ENCODE peak calls at places on chromosome 14, in four cellular contexts. T is K562, A is SK-N-SH, Q is HepG2. J is an unnamed sample. For H3K4me1, the result is how much of the 10 kb centered on the place peaks cover.

GRCh38 chr14:60087664-60088063 is 4.1 kb upstream of the PCNX4 start:
- DNase-seq in T (peak), A (no peak), Q (no peak), J (no peak)

GRCh38 chr14:36950812-36951211 is 221.6 kb downstream of the SLC25A21 start:
- DNase-seq in T (no peak), A (no peak), Q (no peak), J (no peak)

GRCh38 chr14:71103662-71104484 is 196.6 kb downstream of the PCNX1 start:
- DNase-seq in T (peak), A (peak), Q (peak), J (peak)

GRCh38 chr14:58807271-58807670 is 169.5 kb downstream of the DACT1 start:
- DNase-seq in T (no peak), A (no peak), Q (no peak), J (no peak)

GRCh38 chr14:100825691-100826331 is at the start of gene MEG3:
- DNase-seq in T (no peak), A (no peak), Q (no peak), J (no peak)

GRCh38 chr14:69990319-69990718 is 111.1 kb downstream of the SMOC1 start:
- DNase-seq in T (no peak), A (no peak), Q (no peak), J (no peak)

GRCh38 chr14:98208943-98209342 is 1063.1 kb downstream of the BCL11B start:
- DNase-seq in T (no peak), A (no peak), Q (no peak), J (no peak)

GRCh38 chr14:21924479-21924878 is 250.9 kb upstream of the OR4E1 start:
- DNase-seq in T (no peak), A (no peak), Q (no peak), J (no peak)

GRCh38 chr14:61101803-61102548 is 120.9 kb downstream of the SLC38A6 start:
- DNase-seq in T (no peak), A (no peak), Q (no peak), J (no peak)

GRCh38 chr14:101027291-101027690 is 123.8 kb upstream of the RTL1 start:
- DNase-seq in T (no peak), A (no peak), Q (no peak), J (no peak)

GRCh38 chr14:34460841-34461240 is 1.2 kb downstream of the SPTSSA start:
- DNase-seq in T (no peak), A (no peak), Q (peak), J (no peak)

GRCh38 chr14:105939810-105940508 is 413.6 kb downstream of the TMEM121 start:
- DNase-seq in T (no peak), A (no peak), Q (no peak), J (no peak)

GRCh38 chr14:20612403-20612802 is 21.2 kb upstream of the RNASE12 start:
- DNase-seq in T (no peak), A (no peak), Q (no peak), J (no peak)

GRCh38 chr14:77043177-77043983 is 14.9 kb upstream of the IRF2BPL start:
- DNase-seq in T (no peak), A (no peak), Q (peak), J (no peak)

DNA sequence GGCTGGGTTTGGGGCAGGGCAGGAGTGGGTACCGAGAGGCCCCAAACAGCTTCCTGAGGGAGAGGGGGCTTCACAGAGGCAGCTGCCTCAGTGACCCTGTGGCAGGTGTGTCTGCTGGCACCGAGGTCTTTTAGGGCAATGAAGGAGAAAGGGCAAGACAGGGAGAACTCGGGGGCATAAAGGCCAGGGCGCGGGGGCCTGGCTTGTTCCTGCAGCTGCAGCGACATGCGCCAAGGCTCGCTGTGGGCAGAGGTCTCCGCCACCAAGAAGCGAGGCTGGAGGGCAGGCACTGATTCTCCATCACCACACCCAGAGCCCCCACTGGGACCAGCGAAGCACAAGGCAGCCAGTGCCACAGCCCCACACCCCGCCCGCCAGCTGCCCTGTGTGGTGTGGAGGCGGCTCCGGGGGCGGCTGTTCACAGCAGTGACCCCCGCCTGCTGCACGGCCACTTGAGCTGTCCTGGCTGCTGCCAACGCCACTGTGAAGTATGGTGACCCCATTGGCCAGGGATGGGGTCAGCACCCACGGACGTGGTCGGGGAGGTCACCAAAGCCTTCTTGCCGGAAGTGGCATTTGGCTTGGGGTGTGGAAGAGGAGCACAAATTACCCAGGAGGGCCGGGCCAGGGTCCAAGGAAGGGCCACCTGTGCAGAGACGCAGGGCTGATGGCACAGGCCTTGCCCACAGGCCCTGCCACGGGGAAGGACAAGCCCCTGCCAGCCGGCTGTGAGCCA is 16.4 kb downstream of the BAG5 start:
- DNase-seq in T (no peak), A (peak), Q (no peak), J (no peak)
- H3K4me1 ChIP-seq in T (half or more), A (under half), Q (under half), J (under half)

DNA sequence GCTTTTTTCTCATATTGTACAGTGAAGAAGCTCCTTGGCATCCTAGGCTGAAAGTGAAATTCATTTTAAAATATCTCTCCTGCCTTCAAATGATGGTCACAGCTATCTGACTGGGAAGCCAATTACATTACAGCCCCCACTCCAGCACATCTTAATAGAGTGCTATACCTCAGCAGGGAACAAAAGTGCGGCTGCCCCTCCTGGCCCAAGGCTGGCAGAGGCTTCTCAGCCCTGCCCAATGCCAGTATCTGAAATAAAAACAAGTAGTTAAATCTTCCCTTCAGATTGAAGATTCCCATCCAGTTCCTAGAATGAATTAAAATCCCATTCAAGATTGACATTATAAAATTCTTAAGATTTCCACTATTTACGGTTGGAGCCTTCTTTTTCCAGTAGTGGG is 54.9 kb upstream of the GNG2 start:
- DNase-seq in T (no peak), A (peak), Q (no peak), J (no peak)
- TF ChIP-seq ELF1 in T (no peak), A (no peak), Q (no peak), J (no peak)

GRCh38 chr14:68824207-68824516 is 31.3 kb upstream of the ZFP36L1 start:
- DNase-seq in T (no peak), A (no peak), Q (no peak), J (no peak)
- H3K4me1 ChIP-seq in T (under half), A (under half), Q (half or more), J (under half)

GRCh38 chr14:39956372-39956771 is 524.1 kb upstream of the FBXO33 start:
- DNase-seq in T (no peak), A (no peak), Q (no peak), J (peak)

GRCh38 chr14:39957290-39957689 is 525.1 kb upstream of the FBXO33 start:
- DNase-seq in T (no peak), A (no peak), Q (no peak), J (no peak)

GRCh38 chr14:39957987-39958386 is 525.8 kb upstream of the FBXO33 start:
- DNase-seq in T (no peak), A (no peak), Q (no peak), J (no peak)
- TF ChIP-seq ELF1 in T (no peak), A (no peak), Q (no peak), J (no peak)